ENCODE peak calls at places on chromosomes 1 and 21, in five cellular contexts. T is PC-3, U is neural progenitor cell, Z is GM23338, S is fibroblast of lung. O is an unnamed sample.

GRCh38 chr1:227778401-227778947 is 37.0 kb upstream of the PRSS38 start:
- DNase-seq in T (no peak), U (no peak), Z (no peak), S (peak; percentile 40), O (no peak)

GRCh38 chr1:40039245-40039756 is 1.2 kb upstream of the CAP1 start:
- DNase-seq in T (peak; percentile 34), U (no peak), Z (no peak), S (no peak), O (peak; percentile 66)

GRCh38 chr1:192477630-192478029 is 97.9 kb upstream of the RGS1 start:
- DNase-seq in T (peak; percentile 62), U (no peak), Z (peak; percentile 23), S (peak; percentile 79), O (peak; percentile 65)

GRCh38 chr1:82829527-82829926 is 1028.8 kb downstream of the ADGRL2 start:
- DNase-seq in T (no peak), U (no peak), Z (no peak), S (no peak), O (peak; percentile 4)

GRCh38 chr1:23964790-23965740 is 5.4 kb downstream of the PNRC2 start:
- DNase-seq in T (no peak), U (no peak), Z (no peak), S (peak; percentile 75), O (peak; percentile 60)

GRCh38 chr1:197924516-197925123 is 7.4 kb downstream of the LHX9 start:
- DNase-seq in T (peak; percentile 68), U (peak; percentile 72), Z (peak; percentile 82), S (peak; percentile 65), O (peak; percentile 58)

GRCh38 chr1:39845569-39846566 is 37.4 kb downstream of the TRIT1 start:
- DNase-seq in T (peak; percentile 46), U (no peak), Z (no peak), S (peak; percentile 86), O (peak; percentile 96)

GRCh38 chr1:95223110-95223509 is 10.9 kb upstream of the RWDD3 start:
- DNase-seq in T (peak; percentile 60), U (peak; percentile 27), Z (no peak), S (peak; percentile 63), O (no peak)

GRCh38 chr1:35488346-35488745 is 68.9 kb downstream of the KIAA0319L start:
- DNase-seq in T (no peak), U (no peak), Z (no peak), S (peak; percentile 26), O (no peak)

GRCh38 chr1:163896001-163896400 is 574.2 kb downstream of the NUF2 start:
- DNase-seq in T (no peak), U (no peak), Z (no peak), S (peak; percentile 4), O (no peak)

GRCh38 chr1:86704972-86705632 is 726 bp downstream of the SH3GLB1 start:
- DNase-seq in T (peak; percentile 56), U (peak; percentile 75), Z (peak; percentile 64), S (peak; percentile 75), O (peak; percentile 79)

GRCh38 chr21:35619184-35619583 is 441.1 kb downstream of the SETD4 start:
- DNase-seq in T (peak; percentile 81), U (no peak), Z (no peak), S (no peak), O (peak; percentile 6)

GRCh38 chr1:10663668-10664035 is 132.8 kb downstream of the CASZ1 start:
- DNase-seq in T (no peak), U (peak; percentile 85), Z (peak; percentile 66), S (no peak), O (no peak)

GRCh38 chr1:34985063-34985770 is at the start of gene TMEM35B:
- DNase-seq in T (peak; percentile 48), U (peak; percentile 72), Z (peak; percentile 77), S (peak; percentile 47), O (peak; percentile 70)

GRCh38 chr1:198929961-198930599 is 291.2 kb downstream of the PTPRC start:
- DNase-seq in T (no peak), U (no peak), Z (peak; percentile 17), S (peak; percentile 58), O (no peak)

GRCh38 chr1:69073176-69073575 is 494.5 kb upstream of the LRRC7 start:
- DNase-seq in T (no peak), U (no peak), Z (peak; percentile 34), S (no peak), O (no peak)

GRCh38 chr1:39129514-39129913 is 75.0 kb upstream of the MACF1 start:
- DNase-seq in T (peak; percentile 25), U (peak; percentile 21), Z (peak; percentile 57), S (peak; percentile 52), O (peak; percentile 67)

GRCh38 chr1:197526736-197527371 is 248.4 kb downstream of the DENND1B start:
- DNase-seq in T (peak; percentile 43), U (peak; percentile 59), Z (peak; percentile 65), S (peak; percentile 63), O (peak; percentile 31)

GRCh38 chr1:153963850-153964331 is 554 bp upstream of the SLC39A1 start:
- DNase-seq in T (peak; percentile 90), U (peak; percentile 85), Z (peak; percentile 95), S (no peak), O (no peak)

GRCh38 chr1:41674501-41674900 is 190.0 kb upstream of the EDN2 start:
- DNase-seq in T (no peak), U (no peak), Z (no peak), S (no peak), O (no peak)

GRCh38 chr21:45016031-45016430 is 58.3 kb upstream of the ADARB1 start:
- DNase-seq in T (no peak), U (no peak), Z (no peak), S (no peak), O (no peak)

GRCh38 chr1:203121186-203122015 is 6.1 kb upstream of the ADORA1 start:
- DNase-seq in T (no peak), U (no peak), Z (no peak), S (no peak), O (no peak)

GRCh38 chr1:2394220-2394619 is 2.6 kb downstream of the RER1 start:
- DNase-seq in T (no peak), U (no peak), Z (no peak), S (no peak), O (no peak)

GRCh38 chr1:197868751-197869501 is 33.5 kb upstream of the C1orf53 start:
- DNase-seq in T (peak; percentile 66), U (peak; percentile 76), Z (peak; percentile 87), S (peak; percentile 69), O (peak; percentile 56)

GRCh38 chr1:150966011-150966410 is 8.6 kb downstream of the CERS2 start:
- DNase-seq in T (no peak), U (no peak), Z (no peak), S (no peak), O (no peak)

GRCh38 chr1:47519971-47520370 is 82.1 kb downstream of the FOXD2 start:
- DNase-seq in T (no peak), U (no peak), Z (no peak), S (no peak), O (no peak)

GRCh38 chr1:80778094-80778840 is 1022.5 kb upstream of the ADGRL2 start:
- DNase-seq in T (no peak), U (no peak), Z (no peak), S (no peak), O (no peak)

GRCh38 chr1:157758018-157758417 is 18.9 kb downstream of the FCRL2 start:
- DNase-seq in T (no peak), U (no peak), Z (no peak), S (no peak), O (no peak)

GRCh38 chr1:234621657-234622335 is 11.8 kb upstream of the IRF2BP2 start:
- DNase-seq in T (no peak), U (no peak), Z (no peak), S (no peak), O (no peak)
- H2AFZ ChIP-seq in T (no peak overlapping the region), U (no peak overlapping the region), Z (no peak overlapping the region), S (peak overlapping the region; percentile 41), O (no peak overlapping the region)

GRCh38 chr1:937521-937920 is 13.8 kb downstream of the SAMD11 start:
- DNase-seq in T (no peak), U (no peak), Z (no peak), S (no peak), O (no peak)
- H3K27me3 ChIP-seq in T (peaks cover 34% of the 10 kb centered on the region), U (peaks cover 93% of the 10 kb centered on the region), Z (peaks cover 89% of the 10 kb centered on the region), S (peaks cover 6% of the 10 kb centered on the region), O (peaks cover 19% of the 10 kb centered on the region)

GRCh38 chr1:75058424-75058823 is 75.8 kb upstream of the LHX8 start:
- DNase-seq in T (no peak), U (no peak), Z (no peak), S (no peak), O (no peak)

DNA sequence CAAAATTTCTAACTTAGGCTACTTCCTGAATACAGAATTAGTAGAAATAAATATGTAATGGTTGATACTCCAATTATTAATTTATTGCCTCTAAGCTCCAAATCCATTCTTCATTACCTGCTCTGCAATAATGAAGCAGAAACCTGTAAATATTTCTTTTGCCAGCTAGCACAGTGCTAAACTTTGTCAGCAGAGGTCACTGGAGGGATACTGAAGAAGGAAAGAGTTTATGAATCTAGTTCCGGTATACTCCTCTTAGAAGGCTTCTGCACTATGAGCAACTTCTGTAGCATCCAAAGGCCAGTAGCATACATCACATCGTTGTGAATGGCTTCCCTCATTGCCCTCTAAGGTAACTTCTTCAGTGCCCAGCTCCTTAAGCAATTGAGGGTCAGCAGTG is 81.0 kb upstream of the LHX8 start:
- DNase-seq in T (peak; percentile 14), U (no peak), Z (peak; percentile 75), S (no peak), O (peak; percentile 14)
- TF ChIP-seq CTCF in T (no peak), U (peak; percentile 41), Z (peak; percentile 76), S (no peak), O (no peak)

DNA sequence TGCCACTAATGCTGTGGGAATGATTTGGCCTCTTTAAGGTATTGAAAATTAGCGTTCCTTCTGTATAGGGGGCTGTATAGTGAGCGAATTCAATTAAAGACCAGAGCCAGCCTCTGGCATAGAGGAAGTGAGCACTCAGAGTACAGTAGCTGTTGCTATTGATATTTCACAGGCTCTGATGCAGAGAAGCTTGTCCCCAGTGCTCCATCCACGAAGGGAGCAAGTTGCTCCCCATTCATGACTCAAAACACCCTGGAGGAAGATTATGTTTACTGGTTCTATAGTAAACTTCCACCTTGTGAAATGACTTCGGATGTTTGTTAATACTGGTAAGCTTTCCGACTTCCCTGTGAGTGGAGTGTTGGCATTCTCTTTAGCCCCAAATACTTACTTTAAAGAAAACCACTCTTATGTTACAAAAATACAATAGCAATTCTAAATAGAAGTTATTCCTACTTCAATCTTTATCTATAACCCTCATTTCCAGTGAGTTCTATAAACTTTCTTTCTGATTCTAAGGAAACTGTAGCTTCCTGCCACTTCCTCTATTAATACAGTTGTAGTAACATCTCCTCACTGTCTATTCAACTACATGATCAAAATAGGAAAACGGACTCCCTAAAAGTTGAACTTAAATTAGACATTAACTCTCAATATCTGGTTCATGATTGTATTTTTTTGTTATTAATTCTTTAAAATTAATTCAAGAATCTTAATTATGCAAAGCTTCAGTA is 46.5 kb downstream of the ZNF281 start:
- DNase-seq in T (peak; percentile 71), U (no peak), Z (no peak), S (no peak), O (peak; percentile 7)
- H2AFZ ChIP-seq in T (peak overlapping the region; percentile 8), U (no peak overlapping the region), Z (no peak overlapping the region), S (no peak overlapping the region), O (peak overlapping the region; percentile 15)

DNA sequence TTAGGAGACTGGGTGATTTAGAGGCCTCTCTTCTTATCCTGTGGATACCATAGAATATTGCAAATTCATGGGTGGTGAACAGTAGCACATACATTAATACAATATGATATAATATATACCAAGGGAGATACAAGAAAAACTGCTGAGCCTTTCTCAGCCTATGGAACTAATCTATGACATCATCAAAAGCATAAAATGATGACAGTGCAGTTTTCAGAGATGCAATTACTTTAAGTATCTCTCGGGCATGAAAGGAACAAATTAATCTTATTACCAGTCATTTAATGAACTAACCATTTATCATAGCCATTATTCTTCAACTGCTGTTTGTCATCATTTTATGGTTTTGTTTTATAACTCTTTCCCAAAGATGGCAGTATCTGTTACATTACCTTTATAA is 3.5 kb downstream of the CHODL start:
- DNase-seq in T (no peak), U (no peak), Z (no peak), S (no peak), O (no peak)
- H3K27me3 ChIP-seq in T (peaks cover 23% of the 10 kb centered on the region), U (peaks cover 52% of the 10 kb centered on the region), Z (peaks cover 46% of the 10 kb centered on the region), S (no peaks in the 10 kb centered on the region), O (peaks cover 23% of the 10 kb centered on the region)

O was measured in endothelial cell of umbilical vein.